ENCODE peak calls at places on chromosome 22, in seven cellular contexts. K is K562, X is T47D, L is SK-N-SH, U is GM12878, D is HepG2, Y is H1. S is an unnamed sample.

GRCh38 chr22:33785283-33785991 is 134.8 kb downstream of the LARGE1 start:
- DNase-seq in U (peak; percentile 24), X (no peak), K (no peak), D (peak; percentile 8), L (peak; percentile 19), Y (no peak), S (no peak)

GRCh38 chr22:49961601-49962011 is 1.0 kb downstream of the PIM3 start:
- DNase-seq in D (no peak), L (no peak), U (no peak), Y (no peak), X (no peak), K (no peak), S (no peak)

GRCh38 chr22:35921777-35922176 is 106.8 kb downstream of the RBFOX2 start:
- DNase-seq in D (peak; percentile 75), Y (peak; percentile 59), X (peak; percentile 70), L (peak; percentile 49), U (peak; percentile 13), K (peak; percentile 24), S (peak; percentile 76)

GRCh38 chr22:48639896-48640732 is 1187.6 kb downstream of the BRD1 start:
- DNase-seq in K (no peak), Y (no peak), U (no peak), X (no peak), L (peak; percentile 56), D (no peak), S (no peak)

GRCh38 chr22:18032455-18033101 is 8.2 kb upstream of the MICAL3 start:
- DNase-seq in Y (no peak), L (no peak), U (no peak), X (no peak), D (no peak), K (no peak), S (peak; percentile 60)

GRCh38 chr22:30564045-30564765 is 10.3 kb downstream of the GAL3ST1 start:
- DNase-seq in K (no peak), U (no peak), D (no peak), Y (no peak), L (peak; percentile 76), X (no peak), S (no peak)

GRCh38 chr22:45534339-45535192 is 31.9 kb downstream of the FBLN1 start:
- DNase-seq in K (no peak), Y (no peak), U (no peak), L (no peak), X (no peak), D (no peak), S (no peak)

GRCh38 chr22:49587421-49587820 is 240.3 kb downstream of the BRD1 start:
- DNase-seq in U (no peak), D (no peak), Y (no peak), X (no peak), K (no peak), L (no peak), S (no peak)

GRCh38 chr22:50298266-50298637 is 9.2 kb downstream of the PLXNB2 start:
- DNase-seq in X (no peak), L (no peak), D (no peak), Y (no peak), U (no peak), K (no peak), S (no peak)

GRCh38 chr22:17201285-17201945 is 17.8 kb downstream of the ADA2 start:
- DNase-seq in D (peak; percentile 53), L (no peak), K (peak; percentile 43), Y (no peak), U (no peak), X (peak; percentile 56), S (no peak)

GRCh38 chr22:33350391-33350955 is 292.3 kb upstream of the SYN3 start:
- DNase-seq in L (no peak), D (no peak), K (no peak), U (no peak), X (no peak), Y (no peak), S (no peak)

GRCh38 chr22:30694171-30694637 is 470 bp upstream of the OSBP2 start:
- DNase-seq in Y (peak; percentile 82), L (peak; percentile 84), U (no peak), K (no peak), X (peak; percentile 68), D (no peak), S (peak; percentile 29)

GRCh38 chr22:35842954-35843353 is 125.3 kb downstream of the APOL5 start:
- DNase-seq in D (peak; percentile 61), L (peak; percentile 49), K (peak; percentile 11), Y (no peak), U (no peak), X (peak; percentile 80), S (peak; percentile 62)

GRCh38 chr22:40533712-40534378 is 102.7 kb downstream of the MRTFA start:
- DNase-seq in D (no peak), X (peak; percentile 39), L (no peak), K (peak; percentile 39), U (peak; percentile 74), Y (no peak), S (no peak)

GRCh38 chr22:41285441-41285819 is 557 bp downstream of the RANGAP1 start:
- DNase-seq in L (peak; percentile 64), K (peak; percentile 69), X (peak; percentile 62), D (peak; percentile 56), Y (peak; percentile 49), U (no peak), S (peak; percentile 64)

GRCh38 chr22:44765571-44766285 is 13.4 kb downstream of the ARHGAP8 start:
- DNase-seq in D (no peak), U (no peak), Y (no peak), K (no peak), X (no peak), L (no peak), S (no peak)

GRCh38 chr22:29663230-29663826 is 56.5 kb upstream of the CABP7 start:
- DNase-seq in U (no peak), Y (no peak), L (no peak), D (no peak), K (no peak), X (no peak), S (no peak)

GRCh38 chr22:36369922-36370781 is 17.6 kb downstream of the MYH9 start:
- DNase-seq in K (peak; percentile 57), U (no peak), L (no peak), X (peak; percentile 67), D (peak; percentile 72), Y (no peak), S (no peak)

GRCh38 chr22:50329236-50329635 is 2.4 kb upstream of the DENND6B start:
- DNase-seq in D (no peak), Y (no peak), K (no peak), U (no peak), L (no peak), X (no peak), S (no peak)

GRCh38 chr22:41481925-41482318 is 13.0 kb downstream of the ACO2 start:
- DNase-seq in U (no peak), D (no peak), Y (peak; percentile 78), K (no peak), X (no peak), L (no peak), S (no peak)

GRCh38 chr22:46063861-46064235 is 86.5 kb upstream of the PPARA start:
- DNase-seq in U (no peak), K (no peak), Y (no peak), X (peak; percentile 73), L (no peak), D (no peak), S (no peak)

GRCh38 chr22:29328566-29329500 is 13.3 kb upstream of the RASL10A start:
- DNase-seq in L (no peak), U (no peak), X (no peak), D (no peak), K (no peak), Y (peak; percentile 41), S (no peak)

GRCh38 chr22:49297286-49297870 is 530.3 kb downstream of the BRD1 start:
- DNase-seq in L (no peak), K (no peak), U (no peak), Y (peak; percentile 34), X (no peak), D (no peak), S (no peak)

GRCh38 chr22:45638197-45638596 is 33.4 kb upstream of the ATXN10 start:
- DNase-seq in U (no peak), L (no peak), Y (no peak), D (no peak), X (no peak), K (no peak), S (no peak)

GRCh38 chr22:45240137-45240809 is 421 bp downstream of the KIAA0930 start:
- DNase-seq in D (no peak), U (no peak), K (peak; percentile 13), L (peak; percentile 78), Y (peak; percentile 65), X (no peak), S (no peak)

GRCh38 chr22:33271390-33272161 is 213.4 kb upstream of the SYN3 start:
- DNase-seq in D (no peak), Y (no peak), L (no peak), K (no peak), U (peak; percentile 95), X (peak; percentile 45), S (no peak)

GRCh38 chr22:37412445-37413250 is 14.6 kb downstream of the ELFN2 start:
- DNase-seq in K (no peak), Y (no peak), L (no peak), X (peak; percentile 33), D (no peak), U (no peak), S (no peak)
- TF ChIP-seq JUND in K (no peak), Y (no peak), L (no peak), X (no peak), D (no peak), U (no peak), S (no peak)

GRCh38 chr22:38843716-38844660 is at the start of gene NPTXR:
- DNase-seq in L (peak; percentile 90), K (peak; percentile 83), D (peak; percentile 30), X (peak; percentile 65), U (no peak), Y (peak; percentile 71), S (no peak)
- TF ChIP-seq JUND in L (no peak), K (no peak), D (no peak), X (no peak), U (no peak), Y (no peak), S (no peak)

GRCh38 chr22:27605390-27605789 is 196.2 kb downstream of the MN1 start:
- DNase-seq in L (no peak), U (no peak), D (no peak), K (no peak), X (no peak), Y (no peak), S (no peak)

GRCh38 chr22:27603111-27603822 is 198.3 kb downstream of the MN1 start:
- DNase-seq in K (no peak), Y (no peak), U (no peak), L (no peak), D (no peak), X (no peak), S (no peak)

GRCh38 chr22:27601195-27601594 is 200.4 kb downstream of the MN1 start:
- DNase-seq in X (no peak), D (no peak), U (no peak), L (no peak), K (no peak), Y (no peak), S (no peak)

GRCh38 chr22:27603823-27604190 is 197.7 kb downstream of the MN1 start:
- DNase-seq in L (peak; percentile 68), X (no peak), U (no peak), D (no peak), Y (no peak), K (no peak), S (no peak)

GRCh38 chr22:27602390-27602789 is 199.2 kb downstream of the MN1 start:
- DNase-seq in Y (no peak), X (peak; percentile 40), K (peak; percentile 91), D (no peak), L (peak; percentile 55), U (no peak), S (no peak)
- TF ChIP-seq JUND in Y (no peak), X (no peak), K (no peak), D (no peak), L (no peak), U (no peak), S (no peak)

GRCh38 chr22:25752615-25753214 is 10.7 kb downstream of the MYO18B start:
- DNase-seq in U (no peak), D (no peak), Y (no peak), K (no peak), X (no peak), L (no peak), S (no peak)
- TF ChIP-seq JUND in U (no peak), D (no peak), Y (no peak), K (no peak), X (no peak), L (no peak), S (no peak)

S was measured in HCT116.